ENCODE peak calls at places on chromosomes 2 and 18, in six cellular contexts. I, W, H, E, P and L are unnamed samples.
A peak's percentile ranks its signal among the peaks of the same experiment; 100 is the strongest.

GRCh38 chr2:210113636-210114235 is 57.5 kb downstream of the KANSL1L start:
- DNase-seq in I (no peak), W (no peak), H (no peak), E (no peak), P (no peak), L (no peak)

GRCh38 chr2:6788614-6789013 is 77.1 kb downstream of the CMPK2 start:
- DNase-seq in I (no peak), W (no peak), H (no peak), E (no peak), P (no peak), L (no peak)

GRCh38 chr2:46674451-46674850 is 195.1 kb downstream of the TMEM247 start:
- DNase-seq in I (no peak), W (no peak), H (no peak), E (no peak), P (no peak), L (no peak)

GRCh38 chr18:62452280-62452824 is 70.5 kb upstream of the ZCCHC2 start:
- DNase-seq in I (no peak), W (peak; percentile 44), H (no peak), E (no peak), P (no peak), L (no peak)

GRCh38 chr2:10144771-10145518 is 22.4 kb downstream of the RRM2 start:
- DNase-seq in I (no peak), W (no peak), H (no peak), E (no peak), P (no peak), L (no peak)

GRCh38 chr2:19313553-19313952 is 44.9 kb downstream of the OSR1 start:
- DNase-seq in I (no peak), W (no peak), H (no peak), E (no peak), P (no peak), L (no peak)

GRCh38 chr2:150482667-150483260 is 4.7 kb downstream of the RND3 start:
- DNase-seq in I (no peak), W (no peak), H (no peak), E (no peak), P (no peak), L (no peak)

GRCh38 chr18:55012041-55012440 is 52.8 kb upstream of the CCDC68 start:
- DNase-seq in I (no peak), W (no peak), H (peak; percentile 18), E (no peak), P (no peak), L (no peak)

GRCh38 chr18:50944245-50944917 is 23.5 kb upstream of the ELAC1 start:
- DNase-seq in I (no peak), W (no peak), H (no peak), E (no peak), P (no peak), L (no peak)

GRCh38 chr2:203811491-203812221 is 55.9 kb upstream of the CTLA4 start:
- DNase-seq in I (peak; percentile 11), W (peak; percentile 91), H (peak; percentile 59), E (peak; percentile 59), P (no peak), L (no peak)

GRCh38 chr2:241842620-241843211 is 16.0 kb downstream of the PDCD1 start:
- DNase-seq in I (no peak), W (peak; percentile 65), H (no peak), E (peak; percentile 67), P (peak; percentile 61), L (no peak)

GRCh38 chr2:95298471-95299111 is 1.4 kb downstream of the KCNIP3 start:
- DNase-seq in I (no peak), W (no peak), H (no peak), E (no peak), P (no peak), L (no peak)

GRCh38 chr18:58638446-58638845 is 9.6 kb upstream of the ALPK2 start:
- DNase-seq in I (no peak), W (no peak), H (no peak), E (no peak), P (no peak), L (no peak)

GRCh38 chr2:49444005-49444404 is 289.7 kb upstream of the FSHR start:
- DNase-seq in I (no peak), W (no peak), H (no peak), E (no peak), P (no peak), L (no peak)

GRCh38 chr18:11840493-11840892 is 10.7 kb upstream of the CHMP1B start:
- DNase-seq in I (no peak), W (no peak), H (no peak), E (no peak), P (peak; percentile 57), L (no peak)

GRCh38 chr2:187481543-187481942 is 33.5 kb upstream of the CALCRL start:
- DNase-seq in I (no peak), W (no peak), H (no peak), E (no peak), P (no peak), L (no peak)

GRCh38 chr2:190835303-190835930 is 45.2 kb upstream of the GLS start:
- DNase-seq in I (no peak), W (peak; percentile 36), H (peak; percentile 50), E (no peak), P (no peak), L (no peak)

GRCh38 chr2:85536479-85536878 is 2.5 kb upstream of the MAT2A start:
- DNase-seq in I (no peak), W (no peak), H (peak; percentile 56), E (no peak), P (no peak), L (no peak)

GRCh38 chr2:212979799-212980198 is 171.6 kb downstream of the IKZF2 start:
- DNase-seq in I (no peak), W (no peak), H (no peak), E (no peak), P (no peak), L (no peak)

GRCh38 chr2:213288913-213289700 is 4.8 kb downstream of the SPAG16 start:
- DNase-seq in I (no peak), W (no peak), H (no peak), E (no peak), P (no peak), L (no peak)

GRCh38 chr2:195818521-195818920 is 161.5 kb downstream of the SLC39A10 start:
- DNase-seq in I (no peak), W (no peak), H (peak; percentile 17), E (no peak), P (no peak), L (no peak)

GRCh38 chr2:220279372-220279771 is 651.9 kb downstream of the SLC4A3 start:
- DNase-seq in I (no peak), W (no peak), H (peak; percentile 56), E (no peak), P (no peak), L (peak; percentile 41)

GRCh38 chr2:230677182-230677946 is 35.3 kb upstream of the CAB39 start:
- DNase-seq in I (no peak), W (no peak), H (no peak), E (no peak), P (peak; percentile 30), L (no peak)

GRCh38 chr2:235021752-235022151 is 69.9 kb downstream of the SH3BP4 start:
- DNase-seq in I (no peak), W (no peak), H (peak; percentile 91), E (no peak), P (no peak), L (peak; percentile 15)

GRCh38 chr2:39435974-39436591 is 1.0 kb downstream of the MAP4K3 start:
- DNase-seq in I (no peak), W (no peak), H (no peak), E (no peak), P (no peak), L (no peak)

GRCh38 chr2:60260646-60261296 is 292.7 kb downstream of the BCL11A start:
- DNase-seq in I (no peak), W (peak; percentile 83), H (no peak), E (no peak), P (no peak), L (no peak)

DNA sequence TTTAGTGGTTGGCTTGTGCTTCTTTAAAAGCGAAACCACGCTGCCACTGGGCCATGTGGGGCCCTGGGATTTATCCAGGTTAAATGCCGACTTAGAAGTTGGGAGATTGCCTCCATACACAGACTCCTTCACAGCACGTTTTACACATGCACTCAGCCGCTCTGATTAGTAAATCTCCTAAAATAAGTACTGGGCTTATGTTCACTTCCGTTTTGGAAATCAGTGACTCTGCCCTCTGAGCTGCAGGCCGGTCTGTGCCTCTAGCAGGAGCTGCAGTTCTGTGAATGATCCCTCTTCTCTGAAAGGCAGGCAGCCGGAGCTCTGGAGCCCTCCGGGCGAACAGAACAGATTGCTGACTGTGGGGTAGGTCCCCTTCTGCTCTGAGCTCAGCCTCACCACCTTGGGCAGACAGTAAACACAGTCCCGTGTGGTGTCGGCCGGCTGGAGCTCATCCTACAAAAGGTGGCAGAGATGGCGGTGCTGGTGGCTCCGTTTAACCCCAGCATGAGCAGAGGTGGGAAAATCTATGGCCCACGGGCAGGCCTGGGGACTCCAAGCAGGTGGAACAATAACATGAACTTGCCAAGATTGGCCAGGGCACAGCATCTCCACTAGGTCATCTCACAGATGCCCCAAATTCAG is 9.8 kb upstream of the RAB17 start:
- DNase-seq in I (no peak), W (peak; percentile 47), H (peak; percentile 37), E (no peak), P (peak; percentile 53), L (peak; percentile 54)
- TF ChIP-seq CTCF in I (no peak), W (no peak), H (peak; percentile 53), E (no peak), P (no peak), L (peak; percentile 64)

GRCh38 chr2:63424329-63425078 is 163.8 kb downstream of the WDPCP start:
- DNase-seq in I (no peak), W (no peak), H (no peak), E (no peak), P (peak; percentile 66), L (no peak)
- TF ChIP-seq CTCF in I (no peak), W (no peak), H (peak; percentile 48), E (peak; percentile 56), P (peak; percentile 81), L (peak; percentile 33)

DNA sequence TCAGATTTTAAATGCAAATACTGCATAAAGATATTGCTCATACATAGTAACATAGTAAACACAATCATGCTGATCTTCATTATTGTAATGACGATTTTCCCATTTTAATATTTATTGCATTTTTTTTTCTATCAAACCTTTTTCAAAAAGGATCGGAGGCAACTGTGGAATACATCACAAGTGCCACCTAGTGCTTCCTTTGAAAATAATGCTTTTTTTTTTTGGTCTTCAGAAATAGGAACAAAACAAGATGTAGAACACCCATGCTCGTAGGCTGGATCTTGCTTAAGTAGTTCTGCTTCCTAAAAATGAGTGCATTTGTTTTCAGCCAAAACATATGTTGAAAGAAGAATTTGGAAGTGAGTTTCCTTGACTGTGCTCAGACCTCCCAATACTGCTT is 35.7 kb upstream of the GPR155 start:
- DNase-seq in I (no peak), W (no peak), H (no peak), E (no peak), P (no peak), L (no peak)
- TF ChIP-seq CTCF in I (no peak), W (no peak), H (peak; percentile 28), E (no peak), P (peak; percentile 52), L (peak; percentile 32)

GRCh38 chr18:24270358-24270936 is 127.2 kb downstream of the OSBPL1A start:
- DNase-seq in I (no peak), W (no peak), H (no peak), E (no peak), P (no peak), L (no peak)

GRCh38 chr18:24270937-24271380 is 126.7 kb downstream of the OSBPL1A start:
- DNase-seq in I (no peak), W (no peak), H (no peak), E (no peak), P (peak; percentile 47), L (peak; percentile 31)

GRCh38 chr18:24268784-24269550 is 128.7 kb downstream of the OSBPL1A start:
- DNase-seq in I (no peak), W (no peak), H (no peak), E (no peak), P (no peak), L (no peak)

GRCh38 chr18:24273596-24273995 is 124.0 kb downstream of the OSBPL1A start:
- DNase-seq in I (no peak), W (no peak), H (no peak), E (no peak), P (no peak), L (no peak)

GRCh38 chr18:24271381-24272331 is 126.0 kb downstream of the OSBPL1A start:
- DNase-seq in I (no peak), W (peak; percentile 79), H (no peak), E (no peak), P (peak; percentile 94), L (peak; percentile 43)
- TF ChIP-seq CTCF in I (no peak), W (no peak), H (peak; percentile 37), E (no peak), P (peak; percentile 64), L (peak; percentile 27)